ENCODE peak calls at places on chromosome 5, in seven cellular contexts. One of them, this sample, is unnamed. For H3K4me1, the result is how much of the 10 kb centered on the place peaks cover.

GRCh38 chr5:125134216-125135081 is 388.0 kb upstream of the ZNF608 start:
- DNase-seq in tibial artery: no peak
- DNase-seq in hepatocyte: no peak
- DNase-seq in MM.1S: no peak
- DNase-seq in heart right ventricle: no peak
- DNase-seq in stomach: no peak
- DNase-seq in HCT116: peak
- DNase-seq in this sample: no peak

GRCh38 chr5:6404129-6404528 is 25.8 kb upstream of the MED10 start:
- DNase-seq in MM.1S: peak
- DNase-seq in heart right ventricle: no peak
- DNase-seq in HCT116: no peak
- DNase-seq in hepatocyte: no peak
- DNase-seq in tibial artery: no peak
- DNase-seq in stomach: no peak
- DNase-seq in this sample: no peak

GRCh38 chr5:130052752-130053151 is 148.5 kb downstream of the CHSY3 start:
- DNase-seq in hepatocyte: no peak
- DNase-seq in tibial artery: no peak
- DNase-seq in HCT116: no peak
- DNase-seq in stomach: no peak
- DNase-seq in MM.1S: no peak
- DNase-seq in heart right ventricle: no peak
- DNase-seq in this sample: no peak

GRCh38 chr5:90866333-90866732 is 307.7 kb downstream of the ADGRV1 start:
- DNase-seq in stomach: no peak
- DNase-seq in heart right ventricle: no peak
- DNase-seq in HCT116: peak
- DNase-seq in tibial artery: no peak
- DNase-seq in hepatocyte: no peak
- DNase-seq in MM.1S: no peak
- DNase-seq in this sample: no peak

GRCh38 chr5:76521240-76521758 is 101.9 kb downstream of the F2RL2 start:
- DNase-seq in stomach: no peak
- DNase-seq in tibial artery: no peak
- DNase-seq in HCT116: no peak
- DNase-seq in MM.1S: peak
- DNase-seq in hepatocyte: no peak
- DNase-seq in heart right ventricle: no peak
- DNase-seq in this sample: no peak

GRCh38 chr5:179869641-179870402 is 11.2 kb upstream of the MRNIP start:
- DNase-seq in HCT116: no peak
- DNase-seq in hepatocyte: no peak
- DNase-seq in MM.1S: no peak
- DNase-seq in heart right ventricle: no peak
- DNase-seq in tibial artery: no peak
- DNase-seq in stomach: no peak
- DNase-seq in this sample: peak

GRCh38 chr5:139797856-139798510 is 2.4 kb downstream of the PSD2 start:
- DNase-seq in MM.1S: no peak
- DNase-seq in stomach: no peak
- DNase-seq in heart right ventricle: no peak
- DNase-seq in tibial artery: no peak
- DNase-seq in hepatocyte: no peak
- DNase-seq in HCT116: no peak
- DNase-seq in this sample: no peak

GRCh38 chr5:74200560-74200959 is 440.0 kb downstream of the ENC1 start:
- DNase-seq in hepatocyte: no peak
- DNase-seq in tibial artery: no peak
- DNase-seq in stomach: no peak
- DNase-seq in heart right ventricle: no peak
- DNase-seq in HCT116: no peak
- DNase-seq in MM.1S: no peak
- DNase-seq in this sample: no peak

GRCh38 chr5:91245871-91246270 is 137.2 kb downstream of the ARRDC3 start:
- DNase-seq in stomach: no peak
- DNase-seq in tibial artery: no peak
- DNase-seq in MM.1S: no peak
- DNase-seq in HCT116: no peak
- DNase-seq in heart right ventricle: no peak
- DNase-seq in hepatocyte: no peak
- DNase-seq in this sample: no peak

GRCh38 chr5:135012033-135012588 is 21.9 kb downstream of the PITX1 start:
- DNase-seq in HCT116: no peak
- DNase-seq in MM.1S: no peak
- DNase-seq in stomach: no peak
- DNase-seq in tibial artery: no peak
- DNase-seq in heart right ventricle: no peak
- DNase-seq in hepatocyte: no peak
- DNase-seq in this sample: no peak

GRCh38 chr5:4366628-4367027 is 771.0 kb downstream of the IRX1 start:
- DNase-seq in hepatocyte: no peak
- DNase-seq in tibial artery: no peak
- DNase-seq in stomach: no peak
- DNase-seq in heart right ventricle: no peak
- DNase-seq in MM.1S: no peak
- DNase-seq in HCT116: no peak
- DNase-seq in this sample: no peak

DNA sequence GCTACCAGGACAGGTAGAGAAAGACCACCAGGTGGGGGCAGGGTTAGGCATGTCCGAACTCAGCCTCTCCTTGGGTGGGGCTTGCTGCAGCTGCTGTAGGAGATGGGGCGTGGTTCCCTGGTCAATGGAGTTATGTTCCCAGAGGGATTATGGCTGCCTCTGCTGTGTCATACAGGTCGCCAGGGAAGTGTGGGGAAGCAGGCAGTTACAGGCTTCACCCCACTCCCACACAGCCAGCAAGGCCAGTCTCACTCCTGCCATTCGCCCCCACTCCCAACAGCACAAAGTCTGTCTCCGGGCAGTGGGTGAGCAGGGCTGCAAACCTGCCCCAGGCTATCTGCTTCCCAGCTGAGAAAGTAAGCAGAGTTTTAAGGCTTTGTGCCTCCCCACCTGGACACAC is 20.0 kb upstream of the CEP72 start:
- DNase-seq in hepatocyte: no peak
- DNase-seq in HCT116: no peak
- DNase-seq in MM.1S: no peak
- DNase-seq in stomach: peak
- DNase-seq in tibial artery: no peak
- DNase-seq in heart right ventricle: no peak
- DNase-seq in this sample: peak
- TF ChIP-seq CTCF in hepatocyte: no peak
- TF ChIP-seq CTCF in HCT116: no peak
- TF ChIP-seq CTCF in MM.1S: no peak
- TF ChIP-seq CTCF in stomach: no peak
- TF ChIP-seq CTCF in tibial artery: no peak
- TF ChIP-seq CTCF in heart right ventricle: no peak
- TF ChIP-seq CTCF in this sample: no peak

GRCh38 chr5:80192507-80193241 is 63.2 kb downstream of the SERINC5 start:
- DNase-seq in MM.1S: no peak
- DNase-seq in hepatocyte: no peak
- DNase-seq in tibial artery: no peak
- DNase-seq in stomach: no peak
- DNase-seq in HCT116: no peak
- DNase-seq in heart right ventricle: no peak
- DNase-seq in this sample: no peak
- H3K4me1 ChIP-seq in MM.1S: under half
- H3K4me1 ChIP-seq in hepatocyte: under half
- H3K4me1 ChIP-seq in tibial artery: under half
- H3K4me1 ChIP-seq in stomach: under half
- H3K4me1 ChIP-seq in HCT116: under half
- H3K4me1 ChIP-seq in heart right ventricle: half or more
- H3K4me1 ChIP-seq in this sample: under half

GRCh38 chr5:170634236-170634990 is 130.6 kb downstream of the KCNIP1 start:
- DNase-seq in hepatocyte: no peak
- DNase-seq in MM.1S: no peak
- DNase-seq in tibial artery: no peak
- DNase-seq in heart right ventricle: no peak
- DNase-seq in stomach: no peak
- DNase-seq in HCT116: no peak
- DNase-seq in this sample: peak

GRCh38 chr5:170633235-170634041 is 129.6 kb downstream of the KCNIP1 start:
- DNase-seq in heart right ventricle: peak
- DNase-seq in HCT116: peak
- DNase-seq in tibial artery: peak
- DNase-seq in stomach: no peak
- DNase-seq in hepatocyte: peak
- DNase-seq in MM.1S: no peak
- DNase-seq in this sample: peak

GRCh38 chr5:170632266-170632984 is 128.6 kb downstream of the KCNIP1 start:
- DNase-seq in stomach: no peak
- DNase-seq in tibial artery: no peak
- DNase-seq in MM.1S: no peak
- DNase-seq in hepatocyte: no peak
- DNase-seq in heart right ventricle: no peak
- DNase-seq in HCT116: no peak
- DNase-seq in this sample: peak

GRCh38 chr5:170631471-170632195 is 127.8 kb downstream of the KCNIP1 start:
- DNase-seq in MM.1S: no peak
- DNase-seq in heart right ventricle: peak
- DNase-seq in tibial artery: peak
- DNase-seq in hepatocyte: peak
- DNase-seq in stomach: no peak
- DNase-seq in HCT116: peak
- DNase-seq in this sample: peak

GRCh38 chr5:170632985-170633234 is 129.1 kb downstream of the KCNIP1 start:
- DNase-seq in heart right ventricle: peak
- DNase-seq in tibial artery: peak
- DNase-seq in stomach: peak
- DNase-seq in MM.1S: peak
- DNase-seq in HCT116: no peak
- DNase-seq in hepatocyte: peak
- DNase-seq in this sample: peak
- H3K27ac ChIP-seq in heart right ventricle: peak
- H3K27ac ChIP-seq in tibial artery: peak
- H3K27ac ChIP-seq in stomach: peak
- H3K27ac ChIP-seq in MM.1S: no peak
- H3K27ac ChIP-seq in HCT116: peak
- H3K27ac ChIP-seq in hepatocyte: peak
- H3K27ac ChIP-seq in this sample: peak

DNA sequence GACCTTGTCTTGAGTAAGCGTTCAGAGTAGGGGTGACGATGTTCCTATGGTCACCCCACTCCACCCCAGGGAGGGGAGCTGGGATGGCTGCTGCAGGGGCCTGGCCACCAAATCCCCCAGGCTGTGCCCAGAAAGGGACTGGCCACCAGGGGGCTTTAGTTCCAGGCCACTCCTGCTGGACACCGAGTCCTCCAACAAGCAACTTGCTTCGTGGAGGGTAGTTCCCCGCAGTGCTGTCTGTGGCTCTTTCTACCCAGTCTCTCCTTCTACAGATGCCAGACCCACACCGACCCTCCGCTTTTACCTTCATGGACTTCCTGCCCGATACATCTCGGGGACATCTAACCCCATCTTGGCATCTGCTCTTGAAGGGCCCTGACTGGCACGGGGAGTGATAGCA is 35.7 kb upstream of the GABRP start:
- DNase-seq in MM.1S: no peak
- DNase-seq in heart right ventricle: peak
- DNase-seq in HCT116: peak
- DNase-seq in tibial artery: no peak
- DNase-seq in stomach: no peak
- DNase-seq in hepatocyte: no peak
- DNase-seq in this sample: no peak
- TF ChIP-seq CTCF in MM.1S: peak
- TF ChIP-seq CTCF in heart right ventricle: peak
- TF ChIP-seq CTCF in HCT116: peak
- TF ChIP-seq CTCF in tibial artery: no peak
- TF ChIP-seq CTCF in stomach: no peak
- TF ChIP-seq CTCF in hepatocyte: peak
- TF ChIP-seq CTCF in this sample: peak

GRCh38 chr5:175542232-175542965 is 64.0 kb downstream of the SFXN1 start:
- DNase-seq in tibial artery: no peak
- DNase-seq in stomach: peak
- DNase-seq in MM.1S: no peak
- DNase-seq in HCT116: no peak
- DNase-seq in hepatocyte: no peak
- DNase-seq in heart right ventricle: no peak
- DNase-seq in this sample: no peak
- H3K4me1 ChIP-seq in tibial artery: under half
- H3K4me1 ChIP-seq in stomach: under half
- H3K4me1 ChIP-seq in MM.1S: under half
- H3K4me1 ChIP-seq in HCT116: under half
- H3K4me1 ChIP-seq in hepatocyte: under half
- H3K4me1 ChIP-seq in heart right ventricle: under half
- H3K4me1 ChIP-seq in this sample: under half